ENCODE peak calls at places on chromosomes 2 and 18, in six cellular contexts. One of them, this sample, is unnamed.

GRCh38 chr2:242010567-242011513 is 141.3 kb downstream of the RTP5 start:
- ATAC-seq in upper lobe of left lung: no peak
- ATAC-seq in GM12878: peak
- ATAC-seq in HepG2: peak
- ATAC-seq in A549: peak
- ATAC-seq in K562: no peak
- ATAC-seq in this sample: no peak

GRCh38 chr2:6927186-6927585 is 10.0 kb downstream of the RNF144A start:
- ATAC-seq in upper lobe of left lung: no peak
- ATAC-seq in A549: no peak
- ATAC-seq in HepG2: peak
- ATAC-seq in K562: peak
- ATAC-seq in GM12878: no peak
- ATAC-seq in this sample: no peak

GRCh38 chr2:68784849-68785248 is 50.2 kb downstream of the ARHGAP25 start:
- ATAC-seq in HepG2: no peak
- ATAC-seq in GM12878: no peak
- ATAC-seq in A549: no peak
- ATAC-seq in K562: no peak
- ATAC-seq in upper lobe of left lung: no peak
- ATAC-seq in this sample: peak

GRCh38 chr2:173574304-173574703 is 219.6 kb downstream of the CDCA7 start:
- ATAC-seq in HepG2: no peak
- ATAC-seq in A549: no peak
- ATAC-seq in GM12878: no peak
- ATAC-seq in upper lobe of left lung: no peak
- ATAC-seq in K562: no peak
- ATAC-seq in this sample: no peak

GRCh38 chr2:37637122-37637875 is 34.1 kb downstream of the CDC42EP3 start:
- ATAC-seq in HepG2: no peak
- ATAC-seq in GM12878: no peak
- ATAC-seq in A549: peak
- ATAC-seq in upper lobe of left lung: no peak
- ATAC-seq in K562: no peak
- ATAC-seq in this sample: no peak

GRCh38 chr2:39164089-39164488 is 43.2 kb upstream of the SOS1 start:
- ATAC-seq in HepG2: no peak
- ATAC-seq in upper lobe of left lung: no peak
- ATAC-seq in A549: no peak
- ATAC-seq in K562: no peak
- ATAC-seq in GM12878: no peak
- ATAC-seq in this sample: no peak

GRCh38 chr2:227025510-227025909 is 138.5 kb downstream of the COL4A4 start:
- ATAC-seq in upper lobe of left lung: no peak
- ATAC-seq in HepG2: no peak
- ATAC-seq in GM12878: peak
- ATAC-seq in K562: no peak
- ATAC-seq in A549: no peak
- ATAC-seq in this sample: no peak

GRCh38 chr2:85042330-85042729 is 71.4 kb downstream of the KCMF1 start:
- ATAC-seq in GM12878: no peak
- ATAC-seq in K562: no peak
- ATAC-seq in upper lobe of left lung: no peak
- ATAC-seq in A549: no peak
- ATAC-seq in HepG2: no peak
- ATAC-seq in this sample: no peak

GRCh38 chr2:209460151-209460761 is 36.4 kb downstream of the MAP2 start:
- ATAC-seq in HepG2: no peak
- ATAC-seq in A549: no peak
- ATAC-seq in GM12878: no peak
- ATAC-seq in K562: no peak
- ATAC-seq in upper lobe of left lung: no peak
- ATAC-seq in this sample: no peak

GRCh38 chr2:19312949-19313348 is 45.5 kb downstream of the OSR1 start:
- ATAC-seq in A549: peak
- ATAC-seq in GM12878: peak
- ATAC-seq in upper lobe of left lung: no peak
- ATAC-seq in HepG2: peak
- ATAC-seq in K562: no peak
- ATAC-seq in this sample: no peak

GRCh38 chr2:220499281-220499680 is 871.9 kb downstream of the SLC4A3 start:
- ATAC-seq in HepG2: no peak
- ATAC-seq in upper lobe of left lung: no peak
- ATAC-seq in K562: no peak
- ATAC-seq in A549: peak
- ATAC-seq in GM12878: no peak
- ATAC-seq in this sample: no peak

GRCh38 chr2:197197808-197198409 is 112.7 kb downstream of the ANKRD44 start:
- ATAC-seq in HepG2: no peak
- ATAC-seq in GM12878: peak
- ATAC-seq in K562: no peak
- ATAC-seq in A549: no peak
- ATAC-seq in upper lobe of left lung: no peak
- ATAC-seq in this sample: no peak

GRCh38 chr2:196200557-196200956 is 29.2 kb upstream of the STK17B start:
- ATAC-seq in GM12878: peak
- ATAC-seq in A549: no peak
- ATAC-seq in upper lobe of left lung: no peak
- ATAC-seq in HepG2: no peak
- ATAC-seq in K562: no peak
- ATAC-seq in this sample: no peak

GRCh38 chr2:232218778-232219495 is 159.6 kb upstream of the ALPP start:
- ATAC-seq in GM12878: no peak
- ATAC-seq in upper lobe of left lung: no peak
- ATAC-seq in A549: no peak
- ATAC-seq in HepG2: no peak
- ATAC-seq in K562: no peak
- ATAC-seq in this sample: no peak

GRCh38 chr18:59267511-59268126 is 5.6 kb downstream of the RAX start:
- ATAC-seq in HepG2: no peak
- ATAC-seq in upper lobe of left lung: no peak
- ATAC-seq in K562: no peak
- ATAC-seq in GM12878: no peak
- ATAC-seq in A549: peak
- ATAC-seq in this sample: no peak

GRCh38 chr2:215272918-215273317 is 38.9 kb upstream of the ATIC start:
- ATAC-seq in GM12878: peak
- ATAC-seq in upper lobe of left lung: no peak
- ATAC-seq in K562: no peak
- ATAC-seq in A549: no peak
- ATAC-seq in HepG2: no peak
- ATAC-seq in this sample: no peak

GRCh38 chr2:43305537-43305936 is 79.1 kb upstream of the ZFP36L2 start:
- ATAC-seq in upper lobe of left lung: peak
- ATAC-seq in HepG2: no peak
- ATAC-seq in GM12878: no peak
- ATAC-seq in K562: no peak
- ATAC-seq in A549: peak
- ATAC-seq in this sample: peak

GRCh38 chr2:182852090-182852489 is 14.3 kb downstream of the FRZB start:
- ATAC-seq in upper lobe of left lung: no peak
- ATAC-seq in K562: peak
- ATAC-seq in A549: no peak
- ATAC-seq in GM12878: no peak
- ATAC-seq in HepG2: no peak
- ATAC-seq in this sample: no peak

GRCh38 chr2:169105433-169105832 is 36.1 kb downstream of the DHRS9 start:
- ATAC-seq in upper lobe of left lung: no peak
- ATAC-seq in HepG2: no peak
- ATAC-seq in K562: no peak
- ATAC-seq in A549: no peak
- ATAC-seq in GM12878: no peak
- ATAC-seq in this sample: no peak

DNA sequence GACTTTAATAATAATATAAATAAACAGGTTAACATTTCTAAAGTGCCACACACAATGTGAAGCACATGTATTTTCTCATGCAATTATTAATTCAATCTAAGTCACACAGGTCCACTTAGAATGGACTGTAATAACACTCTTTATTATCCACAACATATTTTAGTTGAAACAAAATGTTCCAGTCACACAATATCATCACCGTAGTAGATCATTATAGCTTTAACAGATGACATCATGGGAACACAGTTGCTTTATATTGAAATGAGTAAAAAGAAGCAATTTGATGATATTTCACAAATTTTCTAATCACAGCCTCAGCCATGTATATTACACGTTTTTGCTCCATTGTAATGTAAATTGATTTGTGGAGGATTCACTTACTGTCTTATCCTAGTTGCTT is 266.3 kb downstream of the MEIS1 start:
- ATAC-seq in upper lobe of left lung: no peak
- ATAC-seq in K562: no peak
- ATAC-seq in A549: no peak
- ATAC-seq in HepG2: no peak
- ATAC-seq in GM12878: no peak
- ATAC-seq in this sample: no peak
- TF ChIP-seq EP300 in upper lobe of left lung: no peak
- TF ChIP-seq EP300 in K562: no peak
- TF ChIP-seq EP300 in A549: no peak
- TF ChIP-seq EP300 in HepG2: no peak
- TF ChIP-seq EP300 in GM12878: no peak
- TF ChIP-seq EP300 in this sample: peak

DNA sequence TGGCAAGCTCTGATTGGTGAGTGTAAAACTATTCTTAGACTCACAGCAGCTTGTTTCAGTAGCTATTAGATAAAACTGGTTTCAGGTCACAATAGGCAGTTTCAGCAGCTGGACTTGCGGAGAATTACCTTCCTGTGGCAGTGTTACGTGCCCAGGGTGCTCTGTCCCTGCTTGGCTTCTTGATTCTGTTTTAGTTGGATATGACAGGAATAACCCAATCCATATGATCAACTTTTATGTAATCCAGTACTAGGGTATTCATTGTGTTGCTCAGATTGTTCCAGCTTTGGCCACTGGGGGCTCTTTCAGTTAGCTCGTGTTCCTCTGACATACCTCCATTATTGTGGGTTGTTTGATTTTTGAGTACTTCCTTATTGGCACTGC is 43.1 kb downstream of the INPP4A start:
- ATAC-seq in GM12878: peak
- ATAC-seq in HepG2: peak
- ATAC-seq in A549: peak
- ATAC-seq in upper lobe of left lung: no peak
- ATAC-seq in K562: peak
- ATAC-seq in this sample: no peak
- TF ChIP-seq POLR2A in GM12878: peak
- TF ChIP-seq POLR2A in HepG2: no peak
- TF ChIP-seq POLR2A in A549: no peak
- TF ChIP-seq POLR2A in upper lobe of left lung: no peak
- TF ChIP-seq POLR2A in K562: no peak
- TF ChIP-seq POLR2A in this sample: no peak

DNA sequence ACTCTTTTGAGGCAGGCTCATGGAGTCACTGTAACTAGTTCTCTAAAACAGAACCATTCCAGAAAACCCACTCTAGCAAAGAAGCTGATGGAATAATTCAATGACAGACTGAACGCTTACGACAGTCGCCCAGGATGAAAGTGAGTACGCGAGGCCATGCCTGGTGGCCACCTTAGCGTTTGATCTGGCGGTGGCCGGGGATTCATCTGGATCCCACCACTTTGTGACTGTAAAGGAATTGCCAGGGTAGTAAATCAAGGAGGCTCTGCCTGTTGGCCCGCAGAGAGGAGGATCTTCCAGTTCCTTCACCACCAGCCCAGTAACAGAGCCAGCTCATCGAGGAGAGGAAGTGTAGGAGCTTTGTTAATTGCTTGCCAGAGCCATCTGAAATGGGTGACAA is 34.6 kb downstream of the GREB1 start:
- ATAC-seq in A549: no peak
- ATAC-seq in upper lobe of left lung: no peak
- ATAC-seq in GM12878: no peak
- ATAC-seq in HepG2: no peak
- ATAC-seq in K562: no peak
- ATAC-seq in this sample: no peak
- H3K4me3 ChIP-seq in A549: no peak
- H3K4me3 ChIP-seq in upper lobe of left lung: no peak
- H3K4me3 ChIP-seq in GM12878: no peak
- H3K4me3 ChIP-seq in HepG2: no peak
- H3K4me3 ChIP-seq in K562: no peak
- H3K4me3 ChIP-seq in this sample: no peak

DNA sequence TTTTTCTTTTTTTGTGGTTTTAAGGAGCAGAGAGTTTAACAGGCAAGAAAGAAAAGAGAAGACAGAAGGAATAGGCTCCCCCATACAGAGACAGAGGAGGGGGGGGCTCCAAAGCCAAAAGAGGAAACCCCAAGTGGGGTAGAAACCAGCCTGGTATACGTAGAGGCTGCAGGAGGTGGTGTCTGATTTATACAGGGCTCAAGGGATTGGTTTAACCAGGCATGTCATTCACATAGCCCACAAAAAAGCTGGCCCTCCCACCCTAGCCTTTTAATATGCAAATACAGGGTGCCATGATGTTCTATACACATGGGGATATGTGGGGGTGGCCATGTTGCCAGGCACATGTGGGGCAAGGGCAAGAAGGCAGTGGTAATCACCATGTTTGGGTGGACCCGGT is 170.1 kb downstream of the MAIP1 start:
- ATAC-seq in K562: peak
- ATAC-seq in HepG2: peak
- ATAC-seq in GM12878: no peak
- ATAC-seq in upper lobe of left lung: no peak
- ATAC-seq in A549: no peak
- ATAC-seq in this sample: no peak
- TF ChIP-seq EP300 in K562: no peak
- TF ChIP-seq EP300 in HepG2: no peak
- TF ChIP-seq EP300 in GM12878: no peak
- TF ChIP-seq EP300 in upper lobe of left lung: no peak
- TF ChIP-seq EP300 in A549: no peak
- TF ChIP-seq EP300 in this sample: no peak

DNA sequence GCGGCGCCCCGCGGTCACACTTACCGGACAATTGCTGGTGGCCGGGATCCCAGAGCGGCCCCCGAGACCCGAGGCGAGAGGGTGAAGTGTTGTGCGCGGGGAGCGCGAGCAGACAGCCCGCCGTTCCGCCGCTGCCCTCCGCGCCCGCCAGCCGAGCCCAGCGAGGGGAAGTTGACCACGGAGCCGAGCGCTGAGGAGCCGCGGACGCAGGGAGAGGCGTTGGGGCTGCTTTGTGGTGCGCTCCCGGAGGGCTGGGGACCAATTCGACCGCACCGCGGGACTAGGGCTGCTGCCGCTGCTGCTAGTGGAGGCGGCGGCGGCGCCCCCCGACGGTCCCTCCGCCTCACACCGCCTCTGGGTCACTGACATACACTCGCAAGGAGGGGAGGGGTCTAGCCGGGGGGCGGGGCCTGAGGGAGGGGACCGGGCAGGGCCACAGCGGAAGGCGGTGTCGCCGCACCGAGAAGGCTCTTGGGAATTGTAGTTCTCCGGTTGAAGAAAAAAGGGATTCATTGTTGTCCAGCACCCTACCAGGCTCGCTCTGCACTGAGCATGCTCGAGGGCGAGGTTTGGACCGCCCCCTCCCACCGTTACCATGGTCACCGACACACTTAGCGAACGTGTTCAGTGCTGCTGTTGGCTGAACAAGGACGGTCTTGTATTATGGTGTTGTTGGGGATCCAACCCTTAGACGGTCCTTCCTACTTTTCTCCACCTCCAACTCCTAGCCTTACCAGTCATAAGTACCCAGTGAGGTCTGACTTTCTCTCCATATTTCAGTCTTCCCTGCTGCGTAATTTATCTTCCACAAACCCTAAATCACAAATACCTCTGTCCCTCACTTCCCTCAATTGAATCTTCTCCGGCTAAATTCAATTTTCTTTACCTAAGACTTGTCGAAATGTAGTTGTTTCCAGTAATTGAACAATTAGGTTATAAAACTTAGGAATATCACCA is at the start of gene PELI1:
- ATAC-seq in A549: peak
- ATAC-seq in GM12878: peak
- ATAC-seq in K562: peak
- ATAC-seq in HepG2: peak
- ATAC-seq in upper lobe of left lung: peak
- ATAC-seq in this sample: peak
- TF ChIP-seq POLR2A in A549: peak
- TF ChIP-seq POLR2A in GM12878: peak
- TF ChIP-seq POLR2A in K562: peak
- TF ChIP-seq POLR2A in HepG2: peak
- TF ChIP-seq POLR2A in upper lobe of left lung: peak
- TF ChIP-seq POLR2A in this sample: peak

This sample was measured in gastroesophageal sphincter.